ENCODE peak calls at places on chromosomes 2 and 18, in eight cellular contexts. C is GM23248; A is EL; Y is IMR-90; F is AG08396; T is cardiac muscle cell; N is trophoblast cell; K is central memory CD4-positive, alpha-beta T cell. R is an unnamed sample.

GRCh38 chr2:230161180-230161579 is 58.6 kb downstream of the SP110 start:
- DNase-seq in A (peak), Y (peak), N (peak), T (peak), K (no peak), C (peak), F (no peak), R (no peak)

GRCh38 chr2:207416111-207416510 is 113.7 kb upstream of the CREB1 start:
- DNase-seq in Y (no peak), K (no peak), F (no peak), N (no peak), C (peak), A (no peak), T (no peak), R (no peak)

GRCh38 chr2:201580486-201580885 is 62.8 kb downstream of the TMEM237 start:
- DNase-seq in A (peak), K (no peak), N (peak), F (peak), C (peak), T (peak), Y (peak), R (no peak)

GRCh38 chr18:21314721-21315120 is 72.7 kb downstream of the GREB1L start:
- DNase-seq in F (no peak), C (peak), N (no peak), Y (no peak), K (no peak), A (peak), T (no peak), R (no peak)

GRCh38 chr2:181970160-181970794 is 15.4 kb upstream of the PPP1R1C start:
- DNase-seq in C (no peak), N (no peak), K (no peak), A (no peak), F (no peak), Y (no peak), T (no peak), R (no peak)

GRCh38 chr18:76467371-76468190 is 27.5 kb downstream of the ZNF516 start:
- DNase-seq in K (no peak), Y (peak), N (no peak), T (peak), A (no peak), C (peak), F (no peak), R (peak)

GRCh38 chr18:25516747-25517498 is 165.0 kb upstream of the ZNF521 start:
- DNase-seq in F (no peak), K (no peak), N (peak), Y (no peak), C (no peak), T (no peak), A (no peak), R (no peak)

GRCh38 chr18:4242431-4243161 is 212.5 kb downstream of the DLGAP1 start:
- DNase-seq in Y (no peak), T (no peak), F (no peak), A (no peak), N (no peak), K (no peak), C (no peak), R (no peak)